ENCODE peak calls at places on chromosome 20, in eight cellular contexts. One of them, this sample, is unnamed.

GRCh38 chr20:25553819-25554296 is 31.5 kb downstream of the NINL start:
- DNase-seq in WTC11: no peak
- DNase-seq in activated B cell treated with CpG ODN at 0.5 μM for 24 hours: no peak
- DNase-seq in lower leg skin: no peak
- DNase-seq in Calu3: no peak
- DNase-seq in left ventricle myocardium inferior: no peak
- DNase-seq in CD8-positive, alpha-beta T cell: no peak
- DNase-seq in dorsolateral prefrontal cortex: no peak
- DNase-seq in this sample: no peak

GRCh38 chr20:20407891-20408805 is 40.2 kb downstream of the INSM1 start:
- DNase-seq in WTC11: no peak
- DNase-seq in activated B cell treated with CpG ODN at 0.5 μM for 24 hours: no peak
- DNase-seq in lower leg skin: no peak
- DNase-seq in Calu3: no peak
- DNase-seq in left ventricle myocardium inferior: no peak
- DNase-seq in CD8-positive, alpha-beta T cell: no peak
- DNase-seq in dorsolateral prefrontal cortex: peak
- DNase-seq in this sample: no peak

GRCh38 chr20:4901031-4901818 is 100.1 kb downstream of the SLC23A2 start:
- DNase-seq in WTC11: no peak
- DNase-seq in activated B cell treated with CpG ODN at 0.5 μM for 24 hours: no peak
- DNase-seq in lower leg skin: no peak
- DNase-seq in Calu3: no peak
- DNase-seq in left ventricle myocardium inferior: no peak
- DNase-seq in CD8-positive, alpha-beta T cell: no peak
- DNase-seq in dorsolateral prefrontal cortex: no peak
- DNase-seq in this sample: no peak

GRCh38 chr20:63746766-63747315 is 7.3 kb downstream of the SLC2A4RG start:
- DNase-seq in WTC11: no peak
- DNase-seq in activated B cell treated with CpG ODN at 0.5 μM for 24 hours: no peak
- DNase-seq in lower leg skin: no peak
- DNase-seq in Calu3: no peak
- DNase-seq in left ventricle myocardium inferior: no peak
- DNase-seq in CD8-positive, alpha-beta T cell: no peak
- DNase-seq in dorsolateral prefrontal cortex: no peak
- DNase-seq in this sample: no peak

GRCh38 chr20:9506337-9506821 is 8.0 kb upstream of the LAMP5 start:
- DNase-seq in WTC11: peak
- DNase-seq in activated B cell treated with CpG ODN at 0.5 μM for 24 hours: no peak
- DNase-seq in lower leg skin: no peak
- DNase-seq in Calu3: no peak
- DNase-seq in left ventricle myocardium inferior: no peak
- DNase-seq in CD8-positive, alpha-beta T cell: no peak
- DNase-seq in dorsolateral prefrontal cortex: no peak
- DNase-seq in this sample: no peak

GRCh38 chr20:49892260-49893216 is 22.8 kb downstream of the SPATA2 start:
- DNase-seq in WTC11: no peak
- DNase-seq in activated B cell treated with CpG ODN at 0.5 μM for 24 hours: no peak
- DNase-seq in lower leg skin: no peak
- DNase-seq in Calu3: no peak
- DNase-seq in left ventricle myocardium inferior: peak
- DNase-seq in CD8-positive, alpha-beta T cell: no peak
- DNase-seq in dorsolateral prefrontal cortex: no peak
- DNase-seq in this sample: no peak

GRCh38 chr20:62307226-62308101 is 4.7 kb downstream of the ADRM1 start:
- DNase-seq in WTC11: no peak
- DNase-seq in activated B cell treated with CpG ODN at 0.5 μM for 24 hours: no peak
- DNase-seq in lower leg skin: no peak
- DNase-seq in Calu3: no peak
- DNase-seq in left ventricle myocardium inferior: no peak
- DNase-seq in CD8-positive, alpha-beta T cell: no peak
- DNase-seq in dorsolateral prefrontal cortex: no peak
- DNase-seq in this sample: no peak

GRCh38 chr20:768426-768978 is at the start of gene SLC52A3:
- DNase-seq in WTC11: peak
- DNase-seq in activated B cell treated with CpG ODN at 0.5 μM for 24 hours: no peak
- DNase-seq in lower leg skin: no peak
- DNase-seq in Calu3: peak
- DNase-seq in left ventricle myocardium inferior: peak
- DNase-seq in CD8-positive, alpha-beta T cell: no peak
- DNase-seq in dorsolateral prefrontal cortex: no peak
- DNase-seq in this sample: no peak

GRCh38 chr20:36145877-36146707 is 8.4 kb upstream of the EPB41L1 start:
- DNase-seq in WTC11: no peak
- DNase-seq in activated B cell treated with CpG ODN at 0.5 μM for 24 hours: no peak
- DNase-seq in lower leg skin: no peak
- DNase-seq in Calu3: no peak
- DNase-seq in left ventricle myocardium inferior: peak
- DNase-seq in CD8-positive, alpha-beta T cell: no peak
- DNase-seq in dorsolateral prefrontal cortex: no peak
- DNase-seq in this sample: no peak

GRCh38 chr20:41364236-41364855 is 2.3 kb downstream of the EMILIN3 start:
- DNase-seq in WTC11: no peak
- DNase-seq in activated B cell treated with CpG ODN at 0.5 μM for 24 hours: no peak
- DNase-seq in lower leg skin: no peak
- DNase-seq in Calu3: no peak
- DNase-seq in left ventricle myocardium inferior: no peak
- DNase-seq in CD8-positive, alpha-beta T cell: no peak
- DNase-seq in dorsolateral prefrontal cortex: no peak
- DNase-seq in this sample: no peak
- TF ChIP-seq CTCF in WTC11: no peak
- TF ChIP-seq CTCF in activated B cell treated with CpG ODN at 0.5 μM for 24 hours: no peak
- TF ChIP-seq CTCF in lower leg skin: no peak
- TF ChIP-seq CTCF in Calu3: no peak
- TF ChIP-seq CTCF in left ventricle myocardium inferior: no peak
- TF ChIP-seq CTCF in CD8-positive, alpha-beta T cell: no peak
- TF ChIP-seq CTCF in dorsolateral prefrontal cortex: no peak
- TF ChIP-seq CTCF in this sample: no peak

GRCh38 chr20:3577366-3577765 is 85.8 kb downstream of the GFRA4 start:
- DNase-seq in WTC11: no peak
- DNase-seq in activated B cell treated with CpG ODN at 0.5 μM for 24 hours: no peak
- DNase-seq in lower leg skin: no peak
- DNase-seq in Calu3: no peak
- DNase-seq in left ventricle myocardium inferior: no peak
- DNase-seq in CD8-positive, alpha-beta T cell: no peak
- DNase-seq in dorsolateral prefrontal cortex: no peak
- DNase-seq in this sample: no peak

GRCh38 chr20:3583765-3584164 is 79.4 kb downstream of the GFRA4 start:
- DNase-seq in WTC11: no peak
- DNase-seq in activated B cell treated with CpG ODN at 0.5 μM for 24 hours: no peak
- DNase-seq in lower leg skin: no peak
- DNase-seq in Calu3: no peak
- DNase-seq in left ventricle myocardium inferior: no peak
- DNase-seq in CD8-positive, alpha-beta T cell: no peak
- DNase-seq in dorsolateral prefrontal cortex: no peak
- DNase-seq in this sample: no peak

GRCh38 chr20:3576363-3576762 is 86.8 kb downstream of the GFRA4 start:
- DNase-seq in WTC11: no peak
- DNase-seq in activated B cell treated with CpG ODN at 0.5 μM for 24 hours: no peak
- DNase-seq in lower leg skin: no peak
- DNase-seq in Calu3: no peak
- DNase-seq in left ventricle myocardium inferior: no peak
- DNase-seq in CD8-positive, alpha-beta T cell: no peak
- DNase-seq in dorsolateral prefrontal cortex: no peak
- DNase-seq in this sample: no peak

GRCh38 chr20:3586111-3586510 is 77.1 kb downstream of the GFRA4 start:
- DNase-seq in WTC11: no peak
- DNase-seq in activated B cell treated with CpG ODN at 0.5 μM for 24 hours: no peak
- DNase-seq in lower leg skin: no peak
- DNase-seq in Calu3: no peak
- DNase-seq in left ventricle myocardium inferior: no peak
- DNase-seq in CD8-positive, alpha-beta T cell: no peak
- DNase-seq in dorsolateral prefrontal cortex: no peak
- DNase-seq in this sample: no peak

GRCh38 chr20:3580412-3580811 is 82.8 kb downstream of the GFRA4 start:
- DNase-seq in WTC11: peak
- DNase-seq in activated B cell treated with CpG ODN at 0.5 μM for 24 hours: no peak
- DNase-seq in lower leg skin: no peak
- DNase-seq in Calu3: no peak
- DNase-seq in left ventricle myocardium inferior: no peak
- DNase-seq in CD8-positive, alpha-beta T cell: no peak
- DNase-seq in dorsolateral prefrontal cortex: no peak
- DNase-seq in this sample: no peak
- TF ChIP-seq CTCF in WTC11: no peak
- TF ChIP-seq CTCF in activated B cell treated with CpG ODN at 0.5 μM for 24 hours: no peak
- TF ChIP-seq CTCF in lower leg skin: no peak
- TF ChIP-seq CTCF in Calu3: no peak
- TF ChIP-seq CTCF in left ventricle myocardium inferior: no peak
- TF ChIP-seq CTCF in CD8-positive, alpha-beta T cell: no peak
- TF ChIP-seq CTCF in dorsolateral prefrontal cortex: no peak
- TF ChIP-seq CTCF in this sample: no peak

DNA sequence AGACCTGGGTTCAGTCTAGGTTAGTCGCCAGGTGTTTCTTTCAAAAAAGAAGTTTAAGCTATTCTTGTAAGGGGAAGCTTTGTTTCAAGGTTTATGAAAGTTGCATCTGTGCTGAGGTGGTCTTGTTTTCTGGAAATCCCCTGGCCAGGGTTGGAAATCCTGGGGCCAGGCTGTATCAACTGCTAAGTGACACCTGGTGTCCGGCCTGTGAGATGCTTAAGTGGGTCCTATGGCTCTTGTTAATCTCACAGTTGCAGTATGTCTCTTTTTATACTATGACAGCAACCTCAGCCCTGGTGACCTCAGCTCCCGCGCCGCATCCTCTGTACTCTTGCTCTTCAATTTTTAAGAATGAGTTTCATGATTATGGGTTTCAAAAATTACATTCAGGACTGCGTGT is 72.0 kb downstream of the CHMP4B start:
- DNase-seq in WTC11: no peak
- DNase-seq in activated B cell treated with CpG ODN at 0.5 μM for 24 hours: no peak
- DNase-seq in lower leg skin: no peak
- DNase-seq in Calu3: no peak
- DNase-seq in left ventricle myocardium inferior: no peak
- DNase-seq in CD8-positive, alpha-beta T cell: no peak
- DNase-seq in dorsolateral prefrontal cortex: no peak
- DNase-seq in this sample: no peak
- TF ChIP-seq CTCF in WTC11: no peak
- TF ChIP-seq CTCF in activated B cell treated with CpG ODN at 0.5 μM for 24 hours: no peak
- TF ChIP-seq CTCF in lower leg skin: no peak
- TF ChIP-seq CTCF in Calu3: no peak
- TF ChIP-seq CTCF in left ventricle myocardium inferior: no peak
- TF ChIP-seq CTCF in CD8-positive, alpha-beta T cell: no peak
- TF ChIP-seq CTCF in dorsolateral prefrontal cortex: no peak
- TF ChIP-seq CTCF in this sample: no peak

GRCh38 chr20:47066484-47067270 is 172.0 kb downstream of the EYA2 start:
- DNase-seq in WTC11: no peak
- DNase-seq in activated B cell treated with CpG ODN at 0.5 μM for 24 hours: no peak
- DNase-seq in lower leg skin: no peak
- DNase-seq in Calu3: no peak
- DNase-seq in left ventricle myocardium inferior: no peak
- DNase-seq in CD8-positive, alpha-beta T cell: no peak
- DNase-seq in dorsolateral prefrontal cortex: no peak
- DNase-seq in this sample: no peak

GRCh38 chr20:47062226-47062880 is 167.7 kb downstream of the EYA2 start:
- DNase-seq in WTC11: no peak
- DNase-seq in activated B cell treated with CpG ODN at 0.5 μM for 24 hours: no peak
- DNase-seq in lower leg skin: no peak
- DNase-seq in Calu3: no peak
- DNase-seq in left ventricle myocardium inferior: no peak
- DNase-seq in CD8-positive, alpha-beta T cell: no peak
- DNase-seq in dorsolateral prefrontal cortex: no peak
- DNase-seq in this sample: no peak

GRCh38 chr20:47061549-47061948 is 166.9 kb downstream of the EYA2 start:
- DNase-seq in WTC11: no peak
- DNase-seq in activated B cell treated with CpG ODN at 0.5 μM for 24 hours: no peak
- DNase-seq in lower leg skin: no peak
- DNase-seq in Calu3: no peak
- DNase-seq in left ventricle myocardium inferior: no peak
- DNase-seq in CD8-positive, alpha-beta T cell: no peak
- DNase-seq in dorsolateral prefrontal cortex: no peak
- DNase-seq in this sample: no peak

GRCh38 chr20:47063407-47063806 is 168.8 kb downstream of the EYA2 start:
- DNase-seq in WTC11: no peak
- DNase-seq in activated B cell treated with CpG ODN at 0.5 μM for 24 hours: no peak
- DNase-seq in lower leg skin: no peak
- DNase-seq in Calu3: peak
- DNase-seq in left ventricle myocardium inferior: no peak
- DNase-seq in CD8-positive, alpha-beta T cell: no peak
- DNase-seq in dorsolateral prefrontal cortex: no peak
- DNase-seq in this sample: no peak

DNA sequence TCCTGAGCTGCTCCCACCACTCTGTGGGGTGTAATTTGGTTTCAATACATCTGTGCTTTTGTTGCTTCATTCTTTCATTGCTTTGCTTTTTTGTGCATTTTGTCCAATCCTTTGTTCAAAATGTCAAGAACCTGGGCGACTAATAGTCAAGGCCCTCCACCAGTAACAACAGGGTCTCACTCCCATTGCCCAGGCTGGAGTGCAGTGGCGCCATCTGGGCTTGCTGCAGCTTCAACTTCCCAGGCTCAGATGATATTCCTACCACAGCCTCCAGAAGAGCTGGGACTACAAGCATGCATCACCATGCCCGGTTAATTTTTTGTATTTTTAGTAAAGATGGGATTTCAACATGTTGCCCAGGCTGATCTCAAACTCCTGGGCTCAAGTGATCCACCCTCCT is 169.2 kb downstream of the EYA2 start:
- DNase-seq in WTC11: no peak
- DNase-seq in activated B cell treated with CpG ODN at 0.5 μM for 24 hours: no peak
- DNase-seq in lower leg skin: no peak
- DNase-seq in Calu3: peak
- DNase-seq in left ventricle myocardium inferior: no peak
- DNase-seq in CD8-positive, alpha-beta T cell: no peak
- DNase-seq in dorsolateral prefrontal cortex: no peak
- DNase-seq in this sample: no peak
- TF ChIP-seq CTCF in WTC11: no peak
- TF ChIP-seq CTCF in activated B cell treated with CpG ODN at 0.5 μM for 24 hours: no peak
- TF ChIP-seq CTCF in lower leg skin: no peak
- TF ChIP-seq CTCF in Calu3: no peak
- TF ChIP-seq CTCF in left ventricle myocardium inferior: no peak
- TF ChIP-seq CTCF in CD8-positive, alpha-beta T cell: no peak
- TF ChIP-seq CTCF in dorsolateral prefrontal cortex: no peak
- TF ChIP-seq CTCF in this sample: no peak

GRCh38 chr20:34309691-34310090 is 6.5 kb upstream of the AHCY start:
- DNase-seq in WTC11: no peak
- DNase-seq in activated B cell treated with CpG ODN at 0.5 μM for 24 hours: no peak
- DNase-seq in lower leg skin: no peak
- DNase-seq in Calu3: no peak
- DNase-seq in left ventricle myocardium inferior: no peak
- DNase-seq in CD8-positive, alpha-beta T cell: no peak
- DNase-seq in dorsolateral prefrontal cortex: no peak
- DNase-seq in this sample: no peak

GRCh38 chr20:34312544-34313217 is 9.5 kb upstream of the AHCY start:
- DNase-seq in WTC11: peak
- DNase-seq in activated B cell treated with CpG ODN at 0.5 μM for 24 hours: peak
- DNase-seq in lower leg skin: peak
- DNase-seq in Calu3: peak
- DNase-seq in left ventricle myocardium inferior: peak
- DNase-seq in CD8-positive, alpha-beta T cell: peak
- DNase-seq in dorsolateral prefrontal cortex: peak
- DNase-seq in this sample: peak

GRCh38 chr20:34310481-34311117 is 7.4 kb upstream of the AHCY start:
- DNase-seq in WTC11: no peak
- DNase-seq in activated B cell treated with CpG ODN at 0.5 μM for 24 hours: no peak
- DNase-seq in lower leg skin: no peak
- DNase-seq in Calu3: no peak
- DNase-seq in left ventricle myocardium inferior: no peak
- DNase-seq in CD8-positive, alpha-beta T cell: no peak
- DNase-seq in dorsolateral prefrontal cortex: no peak
- DNase-seq in this sample: no peak

GRCh38 chr20:34312024-34312460 is 8.9 kb upstream of the AHCY start:
- DNase-seq in WTC11: peak
- DNase-seq in activated B cell treated with CpG ODN at 0.5 μM for 24 hours: no peak
- DNase-seq in lower leg skin: no peak
- DNase-seq in Calu3: no peak
- DNase-seq in left ventricle myocardium inferior: no peak
- DNase-seq in CD8-positive, alpha-beta T cell: no peak
- DNase-seq in dorsolateral prefrontal cortex: no peak
- DNase-seq in this sample: no peak

GRCh38 chr20:34311118-34312023 is 8.2 kb upstream of the AHCY start:
- DNase-seq in WTC11: peak
- DNase-seq in activated B cell treated with CpG ODN at 0.5 μM for 24 hours: no peak
- DNase-seq in lower leg skin: no peak
- DNase-seq in Calu3: peak
- DNase-seq in left ventricle myocardium inferior: no peak
- DNase-seq in CD8-positive, alpha-beta T cell: no peak
- DNase-seq in dorsolateral prefrontal cortex: peak
- DNase-seq in this sample: no peak
- TF ChIP-seq CTCF in WTC11: no peak
- TF ChIP-seq CTCF in activated B cell treated with CpG ODN at 0.5 μM for 24 hours: no peak
- TF ChIP-seq CTCF in lower leg skin: no peak
- TF ChIP-seq CTCF in Calu3: peak
- TF ChIP-seq CTCF in left ventricle myocardium inferior: no peak
- TF ChIP-seq CTCF in CD8-positive, alpha-beta T cell: no peak
- TF ChIP-seq CTCF in dorsolateral prefrontal cortex: peak
- TF ChIP-seq CTCF in this sample: no peak